ENCODE peak calls at places on chromosome 21, in nine cellular contexts. K, Q, D, V, M, H, E, N and F are unnamed samples.

GRCh38 chr21:43269461-43269860 is 100.7 kb downstream of the CRYAA start:
- DNase-seq in Q (no peak), N (peak; percentile 42), V (no peak), H (no peak), K (peak; percentile 31), M (peak; percentile 68), D (peak; percentile 36), E (no peak), F (no peak)

GRCh38 chr21:14553422-14553821 is 7.3 kb upstream of the SAMSN1 start:
- DNase-seq in K (no peak), N (no peak), E (no peak), Q (no peak), H (no peak), D (no peak), V (no peak), M (no peak), F (no peak)

GRCh38 chr21:39527664-39528381 is 76.1 kb downstream of the SH3BGR start:
- DNase-seq in K (no peak), N (peak; percentile 55), D (no peak), E (no peak), Q (peak; percentile 86), H (no peak), V (no peak), M (no peak), F (no peak)

GRCh38 chr21:34877485-34878128 is 171.5 kb downstream of the RUNX1 start:
- DNase-seq in Q (peak; percentile 94), D (no peak), V (no peak), K (no peak), E (no peak), H (no peak), N (no peak), M (no peak), F (no peak)

GRCh38 chr21:28018741-28019669 is 973.7 kb downstream of the LTN1 start:
- DNase-seq in E (no peak), V (no peak), N (no peak), D (no peak), H (no peak), K (peak; percentile 59), M (no peak), Q (no peak), F (peak; percentile 78)

GRCh38 chr21:25647632-25648031 is 8.6 kb downstream of the JAM2 start:
- DNase-seq in H (no peak), K (no peak), N (no peak), Q (no peak), M (no peak), V (no peak), D (no peak), E (no peak), F (no peak)

GRCh38 chr21:45019887-45020537 is 54.4 kb upstream of the ADARB1 start:
- DNase-seq in K (peak; percentile 51), E (peak; percentile 13), D (no peak), H (no peak), V (no peak), N (no peak), Q (no peak), M (no peak), F (no peak)

GRCh38 chr21:20997633-20998455 is at the start of gene NCAM2:
- DNase-seq in M (peak; percentile 72), E (peak; percentile 40), K (peak; percentile 78), Q (peak; percentile 54), D (peak; percentile 60), V (no peak), H (peak; percentile 87), N (peak; percentile 95), F (peak; percentile 74)

GRCh38 chr21:36260802-36261201 is 59.2 kb upstream of the MORC3 start:
- DNase-seq in H (no peak), D (no peak), M (no peak), V (no peak), N (no peak), Q (no peak), K (no peak), E (no peak), F (no peak)

GRCh38 chr21:26840912-26841311 is 4.3 kb downstream of the ADAMTS1 start:
- DNase-seq in H (peak; percentile 70), E (peak; percentile 69), D (no peak), Q (no peak), K (peak; percentile 85), N (no peak), V (no peak), M (no peak), F (no peak)

GRCh38 chr21:21730524-21730923 is 732.3 kb downstream of the NCAM2 start:
- DNase-seq in V (no peak), E (no peak), H (no peak), K (no peak), M (no peak), D (no peak), N (no peak), Q (no peak), F (no peak)

GRCh38 chr21:41169701-41170100 is 1.7 kb downstream of the BACE2 start:
- DNase-seq in H (no peak), D (no peak), Q (no peak), E (no peak), N (no peak), M (no peak), K (no peak), V (no peak), F (no peak)

GRCh38 chr21:41166947-41167346 is 1.0 kb upstream of the BACE2 start:
- DNase-seq in E (peak; percentile 59), V (no peak), K (no peak), N (no peak), D (no peak), M (no peak), H (no peak), Q (peak; percentile 42), F (no peak)

GRCh38 chr21:41169258-41169576 is 1.3 kb downstream of the BACE2 start:
- DNase-seq in E (no peak), V (no peak), M (no peak), D (no peak), Q (no peak), K (no peak), H (no peak), N (no peak), F (no peak)

GRCh38 chr21:41168391-41169257 is 664 bp downstream of the BACE2 start:
- DNase-seq in D (no peak), E (peak; percentile 75), H (peak; percentile 63), M (no peak), N (peak; percentile 62), K (peak; percentile 69), Q (peak; percentile 67), V (no peak), F (peak; percentile 41)

DNA sequence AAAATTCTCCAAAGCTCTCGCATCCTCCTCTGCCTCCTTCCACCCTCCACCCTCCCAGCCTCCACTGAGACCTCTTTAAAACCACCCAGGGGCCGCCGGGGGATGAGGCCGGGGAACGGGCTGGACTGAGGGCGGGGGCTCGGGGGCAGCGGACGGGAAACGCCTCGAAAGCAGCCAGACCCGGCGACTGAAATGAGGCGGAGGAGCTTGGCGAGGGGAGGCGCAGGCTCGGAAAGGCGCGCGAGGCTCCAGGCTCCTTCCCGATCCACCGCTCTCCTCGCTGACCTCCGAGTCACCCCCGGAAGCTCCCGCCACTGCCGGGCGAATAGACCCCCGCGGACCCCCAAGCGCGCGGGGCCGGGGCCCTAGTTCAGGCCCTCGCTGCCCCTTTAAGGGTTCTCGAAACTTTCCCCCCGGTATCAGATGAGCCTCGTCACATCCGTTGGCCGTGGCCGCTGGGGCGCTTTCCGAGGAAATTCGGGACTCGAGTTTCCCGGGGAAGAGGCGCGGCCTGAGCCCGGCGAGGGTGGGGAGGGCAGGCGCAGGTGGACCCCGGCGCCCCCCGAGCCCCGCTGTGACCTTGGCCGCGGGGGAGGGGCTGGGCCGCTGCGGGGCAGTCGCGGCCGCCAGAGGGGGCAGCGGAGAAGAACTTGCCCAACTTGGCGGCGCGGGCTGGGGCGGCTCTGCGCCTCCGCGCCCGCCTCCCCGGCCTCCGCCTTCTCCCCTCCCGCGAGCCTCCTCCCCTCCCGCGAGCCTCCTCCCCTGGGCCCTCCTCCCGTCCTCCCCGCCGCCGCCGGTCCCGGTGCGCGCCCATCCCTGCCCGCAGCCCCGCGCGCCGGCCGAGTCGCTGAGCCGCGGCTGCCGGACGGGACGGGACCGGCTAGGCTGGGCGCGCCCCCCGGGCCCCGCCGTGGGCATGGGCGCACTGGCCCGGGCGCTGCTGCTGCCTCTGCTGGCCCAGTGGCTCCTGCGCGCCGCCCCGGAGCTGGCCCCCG is at the start of gene BACE2:
- DNase-seq in E (peak; percentile 83), D (peak; percentile 10), Q (peak; percentile 88), M (peak; percentile 68), N (peak; percentile 81), K (peak; percentile 85), H (peak; percentile 57), V (no peak), F (peak; percentile 63)
- H3K27ac ChIP-seq in E (peak within 1 kb of the TSS; percentile 97), D (no peak within 1 kb of the TSS), Q (peak within 1 kb of the TSS; percentile 84), M (no peak within 1 kb of the TSS), N (no peak within 1 kb of the TSS), K (peak within 1 kb of the TSS; percentile 84), H (peak within 1 kb of the TSS; percentile 86), V (peak within 1 kb of the TSS; percentile 96), F (peak within 1 kb of the TSS; percentile 82)

DNA sequence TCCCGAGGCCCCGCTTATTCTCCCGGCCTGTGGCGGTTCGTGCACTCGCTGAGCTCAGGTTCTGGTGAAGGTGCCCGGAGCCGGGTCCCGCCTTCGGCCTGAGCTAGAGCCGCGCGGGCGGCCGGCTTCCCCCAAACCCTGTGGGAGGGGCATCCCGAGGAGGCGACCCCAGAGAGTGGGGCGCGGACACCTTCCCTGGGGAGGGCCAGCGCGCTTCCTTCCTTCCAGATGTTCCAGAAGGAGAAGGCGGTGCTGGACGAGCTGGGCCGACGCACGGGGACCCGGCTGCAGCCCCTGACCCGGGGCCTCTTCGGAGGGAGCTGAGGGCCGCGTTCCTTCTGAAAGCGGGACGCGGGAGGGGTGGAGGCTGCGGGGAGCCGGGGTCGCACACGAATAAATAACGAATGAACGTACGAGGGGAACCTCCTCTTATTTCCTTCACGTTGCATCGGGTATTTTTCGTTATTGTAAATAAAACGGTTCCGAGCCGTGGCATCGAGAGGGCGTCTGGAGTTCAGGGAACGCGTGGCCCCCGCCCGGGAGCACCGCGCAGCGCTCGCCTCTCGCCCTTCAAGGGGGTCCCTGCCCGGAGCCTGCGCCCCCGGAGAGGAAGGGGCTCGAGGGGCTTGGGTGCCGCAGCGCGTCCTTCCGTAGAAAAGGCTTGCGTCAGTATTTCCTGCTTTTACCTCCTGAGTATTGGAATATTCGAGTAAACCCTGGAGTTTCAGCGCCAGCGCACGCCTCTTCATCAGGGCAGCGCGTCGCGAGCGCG is 11.4 kb downstream of the YBEY start:
- DNase-seq in H (no peak), N (no peak), D (peak; percentile 10), K (peak; percentile 70), V (no peak), Q (peak; percentile 34), E (no peak), M (no peak), F (no peak)
- H3K4me3 ChIP-seq in H (peak overlapping the region; percentile 28), N (peak overlapping the region; percentile 21), D (peak overlapping the region; percentile 32), K (peak overlapping the region; percentile 65), V (peak overlapping the region; percentile 50), Q (peak overlapping the region; percentile 36), E (peak overlapping the region; percentile 36), M (no peak overlapping the region), F (peak overlapping the region; percentile 50)

GRCh38 chr21:41923641-41924342 is 30.0 kb downstream of the C2CD2 start:
- DNase-seq in H (peak; percentile 75), M (no peak), N (no peak), Q (no peak), E (no peak), K (no peak), V (no peak), D (no peak), F (no peak)
- H3K27ac ChIP-seq in H (peak overlapping the region; percentile 98), M (no peak overlapping the region), N (no peak overlapping the region), Q (no peak overlapping the region), E (peak overlapping the region; percentile 80), K (peak overlapping the region; percentile 68), V (peak overlapping the region; percentile 90), D (no peak overlapping the region), F (no peak overlapping the region)

DNA sequence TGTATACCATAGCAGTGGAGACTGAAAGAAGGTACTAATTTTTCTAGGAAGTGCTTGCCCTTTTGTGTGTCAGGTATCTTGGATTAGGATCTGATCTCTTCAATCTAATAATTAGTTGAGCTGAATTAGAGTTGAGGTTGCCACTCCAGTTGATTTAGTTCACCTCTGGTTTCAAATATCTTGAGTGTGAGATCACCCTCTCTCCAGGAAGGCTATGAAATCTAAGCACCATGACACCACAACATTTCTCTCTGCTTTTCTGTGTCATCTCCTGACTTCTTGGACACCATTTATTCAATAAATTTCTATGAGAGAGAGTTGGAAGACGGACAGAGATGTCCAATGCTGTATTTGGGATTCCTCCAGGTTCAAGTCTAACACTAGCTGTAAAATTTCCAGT is 212.8 kb downstream of the DYRK1A start:
- DNase-seq in D (no peak), V (no peak), M (no peak), K (no peak), H (no peak), Q (no peak), E (no peak), N (no peak), F (no peak)
- H3K4me3 ChIP-seq in D (no peak overlapping the region), V (no peak overlapping the region), M (no peak overlapping the region), K (no peak overlapping the region), H (no peak overlapping the region), Q (no peak overlapping the region), E (no peak overlapping the region), N (no peak overlapping the region), F (no peak overlapping the region)